ENCODE peak calls at places on chromosomes 1 and 21, in five cellular contexts. One of them, this sample, is unnamed.

GRCh38 chr1:198892065-198892464 is 253.2 kb downstream of the PTPRC start:
- DNase-seq in psoas muscle: no peak
- DNase-seq in right lobe of liver: no peak
- DNase-seq in IMR-90: peak; percentile 81
- DNase-seq in GM06990: no peak
- DNase-seq in this sample: no peak

GRCh38 chr1:5621692-5622091 is 370.5 kb downstream of the NPHP4 start:
- DNase-seq in psoas muscle: no peak
- DNase-seq in right lobe of liver: no peak
- DNase-seq in IMR-90: no peak
- DNase-seq in GM06990: no peak
- DNase-seq in this sample: no peak

GRCh38 chr1:231404318-231404717 is 17.8 kb downstream of the EGLN1 start:
- DNase-seq in psoas muscle: no peak
- DNase-seq in right lobe of liver: no peak
- DNase-seq in IMR-90: no peak
- DNase-seq in GM06990: no peak
- DNase-seq in this sample: no peak

GRCh38 chr1:172662464-172663109 is 3.7 kb downstream of the FASLG start:
- DNase-seq in psoas muscle: peak; percentile 58
- DNase-seq in right lobe of liver: peak; percentile 41
- DNase-seq in IMR-90: peak; percentile 86
- DNase-seq in GM06990: peak; percentile 60
- DNase-seq in this sample: peak; percentile 69

GRCh38 chr1:29332204-29332603 is 95.9 kb downstream of the PTPRU start:
- DNase-seq in psoas muscle: no peak
- DNase-seq in right lobe of liver: no peak
- DNase-seq in IMR-90: peak; percentile 21
- DNase-seq in GM06990: no peak
- DNase-seq in this sample: peak; percentile 24

GRCh38 chr1:203692565-203693470 is 66.2 kb downstream of the ATP2B4 start:
- DNase-seq in psoas muscle: peak; percentile 91
- DNase-seq in right lobe of liver: no peak
- DNase-seq in IMR-90: peak; percentile 96
- DNase-seq in GM06990: no peak
- DNase-seq in this sample: peak; percentile 75

GRCh38 chr1:119713039-119713537 is 1.4 kb downstream of the PHGDH start:
- DNase-seq in psoas muscle: no peak
- DNase-seq in right lobe of liver: peak; percentile 28
- DNase-seq in IMR-90: peak; percentile 31
- DNase-seq in GM06990: no peak
- DNase-seq in this sample: no peak

GRCh38 chr1:162497104-162497722 is 405 bp upstream of the UHMK1 start:
- DNase-seq in psoas muscle: no peak
- DNase-seq in right lobe of liver: no peak
- DNase-seq in IMR-90: no peak
- DNase-seq in GM06990: peak; percentile 3
- DNase-seq in this sample: no peak

GRCh38 chr1:51616903-51617708 is at the start of gene OSBPL9:
- DNase-seq in psoas muscle: peak; percentile 94
- DNase-seq in right lobe of liver: peak; percentile 87
- DNase-seq in IMR-90: peak; percentile 92
- DNase-seq in GM06990: peak; percentile 87
- DNase-seq in this sample: peak; percentile 92

GRCh38 chr1:231407537-231408396 is 14.3 kb downstream of the EGLN1 start:
- DNase-seq in psoas muscle: no peak
- DNase-seq in right lobe of liver: no peak
- DNase-seq in IMR-90: peak; percentile 46
- DNase-seq in GM06990: no peak
- DNase-seq in this sample: no peak

GRCh38 chr1:47432071-47433036 is 5.5 kb upstream of the FOXD2 start:
- DNase-seq in psoas muscle: peak; percentile 81
- DNase-seq in right lobe of liver: peak; percentile 68
- DNase-seq in IMR-90: peak; percentile 79
- DNase-seq in GM06990: no peak
- DNase-seq in this sample: peak; percentile 88

GRCh38 chr1:37673920-37674319 is 18.4 kb upstream of the CDCA8 start:
- DNase-seq in psoas muscle: no peak
- DNase-seq in right lobe of liver: no peak
- DNase-seq in IMR-90: no peak
- DNase-seq in GM06990: no peak
- DNase-seq in this sample: no peak

GRCh38 chr1:16021681-16022080 is at the start of gene CLCNKA:
- DNase-seq in psoas muscle: no peak
- DNase-seq in right lobe of liver: no peak
- DNase-seq in IMR-90: no peak
- DNase-seq in GM06990: no peak
- DNase-seq in this sample: no peak

GRCh38 chr21:44304846-44305245 is 5.0 kb downstream of the PFKL start:
- DNase-seq in psoas muscle: no peak
- DNase-seq in right lobe of liver: no peak
- DNase-seq in IMR-90: peak; percentile 23
- DNase-seq in GM06990: no peak
- DNase-seq in this sample: peak; percentile 64

GRCh38 chr1:32242341-32242851 is 4.6 kb upstream of the FAM167B start:
- DNase-seq in psoas muscle: peak; percentile 58
- DNase-seq in right lobe of liver: no peak
- DNase-seq in IMR-90: no peak
- DNase-seq in GM06990: peak; percentile 33
- DNase-seq in this sample: peak; percentile 48

GRCh38 chr21:40054403-40054802 is 187.2 kb downstream of the PCP4 start:
- DNase-seq in psoas muscle: no peak
- DNase-seq in right lobe of liver: no peak
- DNase-seq in IMR-90: no peak
- DNase-seq in GM06990: no peak
- DNase-seq in this sample: peak; percentile 68

GRCh38 chr21:39669976-39670671 is 57.4 kb downstream of the B3GALT5 start:
- DNase-seq in psoas muscle: no peak
- DNase-seq in right lobe of liver: no peak
- DNase-seq in IMR-90: no peak
- DNase-seq in GM06990: no peak
- DNase-seq in this sample: peak; percentile 72

GRCh38 chr1:181812211-181812610 is 249.3 kb downstream of the ZNF648 start:
- DNase-seq in psoas muscle: no peak
- DNase-seq in right lobe of liver: no peak
- DNase-seq in IMR-90: no peak
- DNase-seq in GM06990: no peak
- DNase-seq in this sample: no peak

GRCh38 chr1:25163986-25164385 is 68.3 kb downstream of the SYF2 start:
- DNase-seq in psoas muscle: no peak
- DNase-seq in right lobe of liver: no peak
- DNase-seq in IMR-90: no peak
- DNase-seq in GM06990: no peak
- DNase-seq in this sample: no peak

GRCh38 chr1:2389644-2390043 is 1.7 kb downstream of the MORN1 start:
- DNase-seq in psoas muscle: peak; percentile 29
- DNase-seq in right lobe of liver: peak; percentile 1
- DNase-seq in IMR-90: no peak
- DNase-seq in GM06990: no peak
- DNase-seq in this sample: no peak
- H3K4me3 ChIP-seq in psoas muscle: no peak overlapping the region
- H3K4me3 ChIP-seq in right lobe of liver: no peak overlapping the region
- H3K4me3 ChIP-seq in IMR-90: no peak overlapping the region
- H3K4me3 ChIP-seq in GM06990: no peak overlapping the region
- H3K4me3 ChIP-seq in this sample: no peak overlapping the region

GRCh38 chr21:30444204-30444603 is 4.1 kb downstream of the KRTAP15-1 start:
- DNase-seq in psoas muscle: no peak
- DNase-seq in right lobe of liver: no peak
- DNase-seq in IMR-90: no peak
- DNase-seq in GM06990: no peak
- DNase-seq in this sample: no peak
- TF ChIP-seq CTCF in psoas muscle: no peak
- TF ChIP-seq CTCF in right lobe of liver: no peak
- TF ChIP-seq CTCF in IMR-90: no peak
- TF ChIP-seq CTCF in GM06990: no peak
- TF ChIP-seq CTCF in this sample: no peak

GRCh38 chr1:157044326-157044725 is 1.2 kb downstream of the ARHGEF11 start:
- DNase-seq in psoas muscle: no peak
- DNase-seq in right lobe of liver: no peak
- DNase-seq in IMR-90: no peak
- DNase-seq in GM06990: no peak
- DNase-seq in this sample: no peak
- H3K4me3 ChIP-seq in psoas muscle: peak overlapping the region; percentile 78
- H3K4me3 ChIP-seq in right lobe of liver: peak overlapping the region; percentile 70
- H3K4me3 ChIP-seq in IMR-90: peak overlapping the region; percentile 42
- H3K4me3 ChIP-seq in GM06990: peak overlapping the region; percentile 64
- H3K4me3 ChIP-seq in this sample: peak overlapping the region; percentile 87

GRCh38 chr1:26608895-26609294 is 79.3 kb downstream of the RPS6KA1 start:
- DNase-seq in psoas muscle: no peak
- DNase-seq in right lobe of liver: no peak
- DNase-seq in IMR-90: no peak
- DNase-seq in GM06990: no peak
- DNase-seq in this sample: no peak
- TF ChIP-seq CTCF in psoas muscle: no peak
- TF ChIP-seq CTCF in right lobe of liver: no peak
- TF ChIP-seq CTCF in IMR-90: no peak
- TF ChIP-seq CTCF in GM06990: peak; percentile 5
- TF ChIP-seq CTCF in this sample: no peak

GRCh38 chr1:36531833-36532232 is 49.1 kb upstream of the CSF3R start:
- DNase-seq in psoas muscle: no peak
- DNase-seq in right lobe of liver: no peak
- DNase-seq in IMR-90: no peak
- DNase-seq in GM06990: no peak
- DNase-seq in this sample: no peak

GRCh38 chr1:36529762-36530260 is 47.1 kb upstream of the CSF3R start:
- DNase-seq in psoas muscle: no peak
- DNase-seq in right lobe of liver: no peak
- DNase-seq in IMR-90: no peak
- DNase-seq in GM06990: no peak
- DNase-seq in this sample: no peak

GRCh38 chr1:36530261-36530660 is 47.5 kb upstream of the CSF3R start:
- DNase-seq in psoas muscle: no peak
- DNase-seq in right lobe of liver: no peak
- DNase-seq in IMR-90: no peak
- DNase-seq in GM06990: no peak
- DNase-seq in this sample: no peak

GRCh38 chr1:36532810-36533401 is 50.2 kb upstream of the CSF3R start:
- DNase-seq in psoas muscle: no peak
- DNase-seq in right lobe of liver: no peak
- DNase-seq in IMR-90: no peak
- DNase-seq in GM06990: no peak
- DNase-seq in this sample: no peak

DNA sequence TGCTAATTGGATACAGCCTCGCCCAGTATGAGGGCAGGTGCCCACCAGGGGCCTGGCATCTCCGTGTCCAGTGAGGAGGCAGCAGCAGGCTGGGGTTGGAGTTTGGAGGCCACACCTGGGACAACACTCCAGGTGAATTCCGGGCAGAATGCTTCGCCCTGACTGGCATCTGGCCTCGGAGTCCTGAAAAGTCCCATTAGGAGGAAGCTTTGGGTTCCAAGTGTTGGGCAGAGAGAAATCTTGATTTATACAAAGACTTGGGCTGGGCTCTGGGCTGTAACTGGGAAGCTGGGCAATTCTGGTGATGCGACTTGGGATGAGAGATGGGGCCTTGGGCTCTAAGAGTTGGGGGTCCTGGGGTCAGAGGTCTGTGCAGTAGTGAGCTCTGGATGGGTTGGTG is 48.1 kb upstream of the CSF3R start:
- DNase-seq in psoas muscle: no peak
- DNase-seq in right lobe of liver: no peak
- DNase-seq in IMR-90: no peak
- DNase-seq in GM06990: no peak
- DNase-seq in this sample: no peak
- H3K4me3 ChIP-seq in psoas muscle: no peak overlapping the region
- H3K4me3 ChIP-seq in right lobe of liver: no peak overlapping the region
- H3K4me3 ChIP-seq in IMR-90: no peak overlapping the region
- H3K4me3 ChIP-seq in GM06990: no peak overlapping the region
- H3K4me3 ChIP-seq in this sample: no peak overlapping the region

GRCh38 chr1:117674521-117675400 is 68.9 kb downstream of the TENT5C start:
- DNase-seq in psoas muscle: no peak
- DNase-seq in right lobe of liver: no peak
- DNase-seq in IMR-90: peak; percentile 28
- DNase-seq in GM06990: no peak
- DNase-seq in this sample: peak; percentile 62
- TF ChIP-seq CTCF in psoas muscle: peak; percentile 22
- TF ChIP-seq CTCF in right lobe of liver: no peak
- TF ChIP-seq CTCF in IMR-90: peak; percentile 36
- TF ChIP-seq CTCF in GM06990: peak; percentile 82
- TF ChIP-seq CTCF in this sample: no peak

GRCh38 chr1:54476231-54477109 is 70.3 kb upstream of the SSBP3 start:
- DNase-seq in psoas muscle: no peak
- DNase-seq in right lobe of liver: no peak
- DNase-seq in IMR-90: no peak
- DNase-seq in GM06990: no peak
- DNase-seq in this sample: no peak
- H3K4me3 ChIP-seq in psoas muscle: no peak overlapping the region
- H3K4me3 ChIP-seq in right lobe of liver: no peak overlapping the region
- H3K4me3 ChIP-seq in IMR-90: no peak overlapping the region
- H3K4me3 ChIP-seq in GM06990: no peak overlapping the region
- H3K4me3 ChIP-seq in this sample: no peak overlapping the region

DNA sequence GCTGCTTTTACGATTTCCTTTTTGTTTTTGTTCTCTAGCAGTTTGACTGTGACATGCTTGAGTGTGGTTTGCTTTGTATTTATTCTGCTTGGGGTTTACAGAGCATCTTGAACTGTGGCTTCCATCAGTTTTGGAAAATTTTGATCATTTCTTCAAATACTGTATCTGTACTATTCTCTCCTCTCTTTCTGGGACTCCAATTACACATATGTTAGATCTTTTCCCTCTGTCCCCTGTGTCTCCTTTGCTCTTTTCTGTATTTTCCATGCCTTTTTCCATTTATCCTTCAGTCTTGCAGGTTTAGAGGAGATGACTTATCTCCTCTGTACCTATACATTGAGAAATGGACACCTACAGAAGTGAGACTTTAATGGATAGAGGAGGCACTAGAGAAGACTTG is 31.7 kb downstream of the COQ8A start:
- DNase-seq in psoas muscle: no peak
- DNase-seq in right lobe of liver: no peak
- DNase-seq in IMR-90: no peak
- DNase-seq in GM06990: no peak
- DNase-seq in this sample: no peak
- TF ChIP-seq CTCF in psoas muscle: no peak
- TF ChIP-seq CTCF in right lobe of liver: no peak
- TF ChIP-seq CTCF in IMR-90: no peak
- TF ChIP-seq CTCF in GM06990: no peak
- TF ChIP-seq CTCF in this sample: no peak

This sample was measured in transverse colon.